ENCODE peak calls at places on chromosome 11, in eight cellular contexts. One of them, this sample, is unnamed. For H3K9me3, the result is how much of the 10 kb centered on the place peaks cover.

GRCh38 chr11:89327885-89328284 is 150.2 kb downstream of the TYR start:
- DNase-seq in colonic mucosa: no peak
- DNase-seq in stomach: no peak
- DNase-seq in SK-N-SH: no peak
- DNase-seq in heart left ventricle: no peak
- DNase-seq in upper lobe of right lung: no peak
- DNase-seq in H9: no peak
- DNase-seq in astrocyte: no peak
- DNase-seq in this sample: no peak

GRCh38 chr11:61949169-61950034 is 749 bp upstream of the BEST1 start:
- DNase-seq in upper lobe of right lung: peak
- DNase-seq in SK-N-SH: peak
- DNase-seq in heart left ventricle: peak
- DNase-seq in astrocyte: peak
- DNase-seq in stomach: no peak
- DNase-seq in colonic mucosa: peak
- DNase-seq in H9: peak
- DNase-seq in this sample: no peak

GRCh38 chr11:7473702-7474101 is 11.6 kb upstream of the OLFML1 start:
- DNase-seq in SK-N-SH: no peak
- DNase-seq in stomach: no peak
- DNase-seq in H9: no peak
- DNase-seq in heart left ventricle: no peak
- DNase-seq in upper lobe of right lung: no peak
- DNase-seq in colonic mucosa: no peak
- DNase-seq in astrocyte: no peak
- DNase-seq in this sample: no peak

GRCh38 chr11:93541884-93542752 is 1.1 kb downstream of the SMCO4 start:
- DNase-seq in colonic mucosa: peak
- DNase-seq in stomach: peak
- DNase-seq in upper lobe of right lung: peak
- DNase-seq in heart left ventricle: peak
- DNase-seq in SK-N-SH: peak
- DNase-seq in H9: peak
- DNase-seq in astrocyte: peak
- DNase-seq in this sample: peak

GRCh38 chr11:120129570-120129969 is 8.3 kb downstream of the TRIM29 start:
- DNase-seq in SK-N-SH: no peak
- DNase-seq in astrocyte: no peak
- DNase-seq in upper lobe of right lung: peak
- DNase-seq in heart left ventricle: peak
- DNase-seq in H9: no peak
- DNase-seq in stomach: no peak
- DNase-seq in colonic mucosa: no peak
- DNase-seq in this sample: no peak

GRCh38 chr11:85874265-85874664 is 19.1 kb downstream of the CCDC83 start:
- DNase-seq in astrocyte: no peak
- DNase-seq in H9: no peak
- DNase-seq in heart left ventricle: no peak
- DNase-seq in colonic mucosa: no peak
- DNase-seq in upper lobe of right lung: no peak
- DNase-seq in SK-N-SH: no peak
- DNase-seq in stomach: no peak
- DNase-seq in this sample: no peak

GRCh38 chr11:128210148-128210940 is 377.0 kb downstream of the ETS1 start:
- DNase-seq in SK-N-SH: no peak
- DNase-seq in colonic mucosa: peak
- DNase-seq in upper lobe of right lung: no peak
- DNase-seq in heart left ventricle: no peak
- DNase-seq in H9: peak
- DNase-seq in astrocyte: peak
- DNase-seq in stomach: no peak
- DNase-seq in this sample: no peak

GRCh38 chr11:110093407-110094297 is 460 bp downstream of the ZC3H12C start:
- DNase-seq in heart left ventricle: peak
- DNase-seq in H9: peak
- DNase-seq in SK-N-SH: peak
- DNase-seq in colonic mucosa: peak
- DNase-seq in stomach: peak
- DNase-seq in upper lobe of right lung: peak
- DNase-seq in astrocyte: peak
- DNase-seq in this sample: no peak

GRCh38 chr11:67043572-67044329 is 12.9 kb upstream of the RHOD start:
- DNase-seq in heart left ventricle: no peak
- DNase-seq in colonic mucosa: no peak
- DNase-seq in H9: no peak
- DNase-seq in upper lobe of right lung: no peak
- DNase-seq in astrocyte: no peak
- DNase-seq in SK-N-SH: no peak
- DNase-seq in stomach: no peak
- DNase-seq in this sample: no peak

GRCh38 chr11:120336641-120337132 is 474 bp downstream of the ARHGEF12 start:
- DNase-seq in astrocyte: no peak
- DNase-seq in upper lobe of right lung: no peak
- DNase-seq in stomach: no peak
- DNase-seq in H9: no peak
- DNase-seq in SK-N-SH: no peak
- DNase-seq in colonic mucosa: peak
- DNase-seq in heart left ventricle: peak
- DNase-seq in this sample: peak

GRCh38 chr11:60085909-60086308 is 2.6 kb upstream of the MS4A2 start:
- DNase-seq in H9: no peak
- DNase-seq in stomach: no peak
- DNase-seq in colonic mucosa: no peak
- DNase-seq in astrocyte: no peak
- DNase-seq in heart left ventricle: no peak
- DNase-seq in upper lobe of right lung: no peak
- DNase-seq in SK-N-SH: no peak
- DNase-seq in this sample: no peak

GRCh38 chr11:33258631-33259184 is 1.5 kb downstream of the HIPK3 start:
- DNase-seq in H9: no peak
- DNase-seq in upper lobe of right lung: no peak
- DNase-seq in stomach: no peak
- DNase-seq in heart left ventricle: no peak
- DNase-seq in colonic mucosa: peak
- DNase-seq in astrocyte: peak
- DNase-seq in SK-N-SH: no peak
- DNase-seq in this sample: peak
- TF ChIP-seq CTCF in H9: no peak
- TF ChIP-seq CTCF in upper lobe of right lung: no peak
- TF ChIP-seq CTCF in stomach: no peak
- TF ChIP-seq CTCF in heart left ventricle: no peak
- TF ChIP-seq CTCF in colonic mucosa: peak
- TF ChIP-seq CTCF in astrocyte: no peak
- TF ChIP-seq CTCF in SK-N-SH: no peak
- TF ChIP-seq CTCF in this sample: no peak

DNA sequence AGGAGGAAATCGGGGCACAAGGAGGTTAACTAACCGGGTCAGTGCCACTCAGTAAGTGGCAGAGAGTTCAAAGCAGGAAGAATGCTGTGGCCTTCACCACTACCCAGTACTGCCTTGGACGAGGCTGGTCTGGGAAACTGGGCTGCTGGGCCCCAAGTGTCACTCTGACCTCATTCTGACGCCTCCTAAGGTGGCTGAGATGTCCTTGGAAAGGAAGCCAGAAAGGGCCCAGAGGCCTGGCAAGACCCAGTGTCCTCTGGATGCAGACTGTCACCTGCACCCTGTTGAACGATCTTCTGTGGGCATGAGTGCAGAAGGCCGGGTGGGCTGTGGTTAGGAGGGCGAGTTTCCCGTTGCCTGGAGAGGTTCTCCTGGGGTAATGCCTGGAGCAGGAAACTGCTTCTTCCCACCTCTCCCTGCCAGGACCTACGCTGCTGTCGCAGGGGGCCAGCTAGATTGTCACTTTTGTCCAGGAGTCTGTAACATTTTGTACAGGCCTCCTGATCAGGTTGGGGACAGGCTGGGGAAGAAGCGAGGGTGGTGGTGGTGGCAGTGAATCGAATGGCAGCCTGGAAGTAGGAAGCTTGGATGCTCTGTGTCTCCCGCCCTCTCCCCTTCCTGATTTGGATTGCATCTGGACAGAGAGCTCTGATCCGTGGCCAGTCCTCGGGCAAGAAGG is 105.1 kb downstream of the ST3GAL4 start:
- DNase-seq in astrocyte: no peak
- DNase-seq in SK-N-SH: no peak
- DNase-seq in heart left ventricle: no peak
- DNase-seq in upper lobe of right lung: no peak
- DNase-seq in colonic mucosa: no peak
- DNase-seq in stomach: no peak
- DNase-seq in H9: no peak
- DNase-seq in this sample: no peak
- H3K9me3 ChIP-seq in astrocyte: under half
- H3K9me3 ChIP-seq in SK-N-SH: under half
- H3K9me3 ChIP-seq in heart left ventricle: under half
- H3K9me3 ChIP-seq in upper lobe of right lung: under half
- H3K9me3 ChIP-seq in colonic mucosa: under half
- H3K9me3 ChIP-seq in stomach: under half
- H3K9me3 ChIP-seq in H9: under half
- H3K9me3 ChIP-seq in this sample: under half

DNA sequence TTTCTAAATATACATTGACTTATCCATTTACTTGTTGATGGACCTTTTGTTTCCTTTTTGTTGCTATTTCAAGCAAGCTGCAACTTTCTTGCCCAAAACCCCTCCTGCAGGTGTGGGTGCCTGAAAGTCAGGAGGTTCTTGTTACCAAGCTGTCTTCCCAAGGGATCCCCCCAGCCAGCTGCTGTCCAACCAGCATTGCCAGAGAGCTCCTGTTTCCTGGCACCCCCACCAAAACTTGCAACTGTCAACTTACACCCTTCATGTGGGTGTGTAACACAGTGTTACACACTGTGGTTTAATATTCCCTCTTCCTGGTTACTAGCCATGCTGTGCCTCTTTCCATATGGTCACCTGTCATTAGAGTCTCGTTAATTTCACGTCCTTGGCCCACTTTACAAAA is 1.6 kb upstream of the KRTAP5-1 start:
- DNase-seq in upper lobe of right lung: no peak
- DNase-seq in colonic mucosa: no peak
- DNase-seq in H9: no peak
- DNase-seq in stomach: no peak
- DNase-seq in SK-N-SH: no peak
- DNase-seq in heart left ventricle: no peak
- DNase-seq in astrocyte: no peak
- DNase-seq in this sample: no peak
- TF ChIP-seq CTCF in upper lobe of right lung: no peak
- TF ChIP-seq CTCF in colonic mucosa: no peak
- TF ChIP-seq CTCF in H9: no peak
- TF ChIP-seq CTCF in stomach: no peak
- TF ChIP-seq CTCF in SK-N-SH: no peak
- TF ChIP-seq CTCF in heart left ventricle: no peak
- TF ChIP-seq CTCF in astrocyte: no peak
- TF ChIP-seq CTCF in this sample: no peak

DNA sequence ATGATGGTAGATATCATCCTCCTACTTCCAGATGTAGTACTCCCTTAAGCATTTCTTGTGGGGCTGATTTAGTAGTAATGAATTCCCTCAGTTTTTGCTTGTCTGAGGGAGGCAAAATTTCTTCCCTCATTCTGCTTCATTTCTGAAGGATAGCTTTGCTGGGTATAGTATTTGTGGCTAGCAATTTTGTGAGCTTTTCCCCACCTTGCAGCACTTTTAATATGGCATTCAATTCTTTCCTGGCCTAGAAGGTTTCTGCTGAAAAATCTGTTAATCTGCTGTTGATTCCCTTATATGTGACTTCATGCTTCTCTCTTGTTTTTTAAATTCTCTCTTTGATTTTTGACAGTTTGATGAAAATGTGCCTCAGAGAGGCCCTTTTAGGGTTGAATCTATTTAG is 50.4 kb downstream of the KCNQ1OT1 start:
- DNase-seq in upper lobe of right lung: no peak
- DNase-seq in H9: no peak
- DNase-seq in stomach: no peak
- DNase-seq in SK-N-SH: no peak
- DNase-seq in heart left ventricle: no peak
- DNase-seq in astrocyte: no peak
- DNase-seq in colonic mucosa: no peak
- DNase-seq in this sample: no peak
- H3K9me3 ChIP-seq in upper lobe of right lung: under half
- H3K9me3 ChIP-seq in H9: half or more
- H3K9me3 ChIP-seq in stomach: half or more
- H3K9me3 ChIP-seq in SK-N-SH: under half
- H3K9me3 ChIP-seq in heart left ventricle: half or more
- H3K9me3 ChIP-seq in astrocyte: half or more
- H3K9me3 ChIP-seq in colonic mucosa: under half
- H3K9me3 ChIP-seq in this sample: half or more

GRCh38 chr11:14290422-14290821 is 68.6 kb downstream of the RRAS2 start:
- DNase-seq in heart left ventricle: no peak
- DNase-seq in stomach: no peak
- DNase-seq in colonic mucosa: no peak
- DNase-seq in SK-N-SH: no peak
- DNase-seq in astrocyte: no peak
- DNase-seq in H9: no peak
- DNase-seq in upper lobe of right lung: no peak
- DNase-seq in this sample: no peak
- TF ChIP-seq CTCF in heart left ventricle: no peak
- TF ChIP-seq CTCF in stomach: no peak
- TF ChIP-seq CTCF in colonic mucosa: no peak
- TF ChIP-seq CTCF in SK-N-SH: no peak
- TF ChIP-seq CTCF in astrocyte: no peak
- TF ChIP-seq CTCF in H9: peak
- TF ChIP-seq CTCF in upper lobe of right lung: no peak
- TF ChIP-seq CTCF in this sample: no peak

GRCh38 chr11:10221342-10221741 is 72.7 kb downstream of the SBF2 start:
- DNase-seq in astrocyte: no peak
- DNase-seq in SK-N-SH: no peak
- DNase-seq in upper lobe of right lung: no peak
- DNase-seq in heart left ventricle: no peak
- DNase-seq in H9: no peak
- DNase-seq in stomach: no peak
- DNase-seq in colonic mucosa: no peak
- DNase-seq in this sample: no peak
- H3K9me3 ChIP-seq in astrocyte: under half
- H3K9me3 ChIP-seq in SK-N-SH: under half
- H3K9me3 ChIP-seq in upper lobe of right lung: under half
- H3K9me3 ChIP-seq in heart left ventricle: under half
- H3K9me3 ChIP-seq in H9: under half
- H3K9me3 ChIP-seq in stomach: under half
- H3K9me3 ChIP-seq in colonic mucosa: under half
- H3K9me3 ChIP-seq in this sample: under half